ENCODE peak calls at places on chromosomes 6 and 20, in nine cellular contexts. N is suprapubic skin, T is esophagus squamous epithelium, R is GM20000, E is IMR-90, D is adrenal gland, O is body of pancreas, K is neural progenitor cell, I is sigmoid colon. W is an unnamed sample.

GRCh38 chr6:129031051-129031599 is 148.2 kb downstream of the LAMA2 start:
- DNase-seq in N (no peak), T (no peak), R (no peak), E (peak; percentile 60), D (no peak), O (no peak), K (no peak), I (no peak), W (no peak)

GRCh38 chr6:133817460-133818047 is 71.4 kb upstream of the TCF21 start:
- DNase-seq in N (no peak), T (no peak), R (peak; percentile 13), E (no peak), D (no peak), O (no peak), K (peak; percentile 41), I (no peak), W (peak; percentile 41)

GRCh38 chr6:165799736-165800135 is 136.7 kb upstream of the PDE10A start:
- DNase-seq in N (no peak), T (no peak), R (no peak), E (no peak), D (no peak), O (peak; percentile 25), K (no peak), I (peak; percentile 79), W (no peak)

GRCh38 chr6:25315778-25316177 is 36.6 kb downstream of the CARMIL1 start:
- DNase-seq in N (no peak), T (no peak), R (no peak), E (no peak), D (no peak), O (no peak), K (no peak), I (no peak), W (no peak)

GRCh38 chr6:135871296-135871695 is 19.8 kb downstream of the PDE7B start:
- DNase-seq in N (no peak), T (no peak), R (no peak), E (peak; percentile 63), D (no peak), O (no peak), K (no peak), I (no peak), W (no peak)

GRCh38 chr20:12414446-12415274 is 497.0 kb downstream of the BTBD3 start:
- DNase-seq in N (no peak), T (no peak), R (no peak), E (no peak), D (no peak), O (no peak), K (no peak), I (no peak), W (no peak)

GRCh38 chr20:48064929-48065328 is 279.6 kb upstream of the SULF2 start:
- DNase-seq in N (no peak), T (no peak), R (no peak), E (peak; percentile 11), D (no peak), O (no peak), K (no peak), I (no peak), W (no peak)

GRCh38 chr20:46602429-46602828 is 48.8 kb downstream of the SLC13A3 start:
- DNase-seq in N (no peak), T (no peak), R (no peak), E (no peak), D (no peak), O (no peak), K (no peak), I (no peak), W (no peak)

GRCh38 chr6:94584211-94584610 is 993.1 kb upstream of the MANEA start:
- DNase-seq in N (no peak), T (no peak), R (no peak), E (no peak), D (no peak), O (no peak), K (no peak), I (no peak), W (no peak)

GRCh38 chr20:13105864-13106457 is 97.2 kb downstream of the SPTLC3 start:
- DNase-seq in N (no peak), T (no peak), R (peak; percentile 35), E (peak; percentile 38), D (no peak), O (no peak), K (peak; percentile 50), I (no peak), W (no peak)

GRCh38 chr6:125512621-125513020 is 210.9 kb upstream of the HDDC2 start:
- DNase-seq in N (no peak), T (no peak), R (peak; percentile 32), E (no peak), D (no peak), O (no peak), K (peak; percentile 47), I (no peak), W (no peak)

GRCh38 chr6:136347847-136348246 is 58.2 kb upstream of the BCLAF1 start:
- DNase-seq in N (no peak), T (no peak), R (no peak), E (no peak), D (no peak), O (no peak), K (no peak), I (no peak), W (no peak)

GRCh38 chr6:82085701-82086100 is 161.8 kb downstream of the IBTK start:
- DNase-seq in N (no peak), T (no peak), R (no peak), E (no peak), D (no peak), O (no peak), K (peak; percentile 16), I (no peak), W (no peak)

GRCh38 chr6:155448823-155449789 is 6.5 kb downstream of the NOX3 start:
- DNase-seq in N (no peak), T (no peak), R (no peak), E (no peak), D (peak; percentile 85), O (no peak), K (no peak), I (no peak), W (no peak)

GRCh38 chr6:146770965-146771735 is 172.4 kb downstream of the ADGB start:
- DNase-seq in N (no peak), T (no peak), R (no peak), E (no peak), D (peak; percentile 73), O (peak; percentile 19), K (no peak), I (peak; percentile 83), W (no peak)

GRCh38 chr6:168713839-168714238 is 272.9 kb downstream of the SMOC2 start:
- DNase-seq in N (no peak), T (no peak), R (no peak), E (no peak), D (no peak), O (peak; percentile 57), K (no peak), I (no peak), W (peak; percentile 7)

DNA sequence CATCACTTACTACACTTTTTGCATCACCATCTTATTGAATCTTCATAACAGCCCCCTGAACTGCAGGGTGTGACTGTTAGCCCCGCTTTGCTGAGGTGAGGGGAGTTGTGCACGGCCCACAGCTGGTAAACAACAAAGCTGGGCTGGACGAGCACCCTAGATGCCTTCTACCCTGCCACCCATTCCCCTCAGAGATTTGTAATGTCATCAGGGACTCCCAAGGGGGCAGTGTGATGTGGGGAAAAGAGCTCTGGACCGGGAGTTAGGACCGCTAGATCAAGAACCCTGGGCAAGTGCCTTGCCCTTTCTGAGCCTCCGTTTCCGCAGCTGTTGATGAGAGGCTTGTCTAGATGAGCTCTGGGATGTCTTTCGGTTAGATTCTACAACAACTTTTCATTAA is 20.9 kb downstream of the PKIG start:
- DNase-seq in N (peak; percentile 9), T (no peak), R (no peak), E (no peak), D (no peak), O (no peak), K (peak; percentile 26), I (peak; percentile 28), W (no peak)
- TF ChIP-seq CTCF in N (no peak), T (no peak), R (no peak), E (no peak), D (no peak), O (no peak), K (peak; percentile 45), I (no peak), W (no peak)

DNA sequence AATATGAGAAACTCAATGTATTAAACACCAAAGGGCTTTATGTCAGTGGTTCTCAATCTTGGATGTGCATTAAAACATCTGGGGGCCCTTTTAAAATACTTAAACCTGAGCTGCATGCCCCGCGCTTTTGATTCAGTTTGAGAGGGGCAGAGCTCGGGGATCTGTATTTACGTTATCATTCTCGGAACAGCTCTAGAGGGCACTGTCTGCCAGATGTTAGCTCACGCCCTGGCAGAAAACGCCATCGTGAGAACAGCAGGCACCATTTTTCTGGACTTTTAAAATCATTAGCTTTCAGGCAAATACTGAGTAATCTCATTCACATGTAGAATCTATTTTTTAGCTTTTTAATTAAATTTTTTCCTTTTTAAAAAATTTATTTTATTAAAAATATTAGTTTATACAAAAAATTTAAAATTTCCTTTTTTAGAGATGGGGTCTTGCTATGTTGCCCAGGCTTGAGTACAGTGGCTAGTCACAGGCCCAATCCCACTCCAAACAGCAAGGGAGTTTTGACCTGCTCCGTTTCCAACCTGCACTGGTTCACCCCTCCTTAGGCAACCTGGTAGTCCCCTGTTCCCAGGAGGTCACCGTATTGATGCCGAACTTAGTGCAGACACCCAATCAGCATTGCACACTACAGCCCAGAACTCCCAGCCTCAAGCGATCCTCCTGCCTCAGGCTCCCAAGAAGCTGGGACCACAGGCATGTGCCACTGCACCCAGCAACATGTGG is 30.0 kb upstream of the ZNF133 start:
- DNase-seq in N (no peak), T (no peak), R (no peak), E (no peak), D (no peak), O (no peak), K (peak; percentile 36), I (no peak), W (no peak)
- TF ChIP-seq CTCF in N (no peak), T (no peak), R (no peak), E (no peak), D (peak; percentile 29), O (no peak), K (peak; percentile 39), I (no peak), W (no peak)

GRCh38 chr20:1648101-1648500 is 9.5 kb downstream of the SIRPG start:
- DNase-seq in N (no peak), T (no peak), R (no peak), E (no peak), D (no peak), O (no peak), K (no peak), I (no peak), W (no peak)
- TF ChIP-seq CTCF in N (no peak), T (no peak), R (no peak), E (no peak), D (no peak), O (no peak), K (no peak), I (no peak), W (no peak)

GRCh38 chr6:30483677-30484279 is 5.5 kb upstream of the HLA-E start:
- DNase-seq in N (no peak), T (no peak), R (no peak), E (peak; percentile 74), D (no peak), O (peak; percentile 27), K (peak; percentile 71), I (no peak), W (peak; percentile 51)
- TF ChIP-seq CTCF in N (peak; percentile 29), T (peak; percentile 63), R (no peak), E (peak; percentile 81), D (peak; percentile 67), O (peak; percentile 7), K (peak; percentile 69), I (peak; percentile 52), W (peak; percentile 73)